ENCODE peak calls at places on chromosome 20, in six cellular contexts. Z is breast epithelium; C is mucosa of descending colon; V is CD8-positive, alpha-beta T cell; E is heart right ventricle; Y is colonic mucosa. S is an unnamed sample. For H3K9me3, the result is how much of the 10 kb centered on the place peaks cover.

GRCh38 chr20:9294081-9294480 is 220.3 kb upstream of the LAMP5 start:
- DNase-seq in Z (no peak), C (no peak), V (no peak), E (no peak), Y (no peak), S (no peak)

GRCh38 chr20:35632539-35633115 is 17.0 kb downstream of the SPAG4 start:
- DNase-seq in Z (no peak), C (no peak), V (no peak), E (no peak), Y (no peak), S (peak)

GRCh38 chr20:62860391-62860923 is 1.2 kb downstream of the TCFL5 start:
- DNase-seq in Z (peak), C (no peak), V (no peak), E (no peak), Y (no peak), S (peak)

GRCh38 chr20:62336775-62337557 is 30.1 kb downstream of the LAMA5 start:
- DNase-seq in Z (no peak), C (no peak), V (no peak), E (peak), Y (no peak), S (peak)

GRCh38 chr20:50590348-50590664 is 80.1 kb downstream of the PTPN1 start:
- DNase-seq in Z (no peak), C (no peak), V (no peak), E (no peak), Y (no peak), S (peak)

GRCh38 chr20:61169870-61170269 is 82.2 kb upstream of the CDH4 start:
- DNase-seq in Z (no peak), C (no peak), V (no peak), E (no peak), Y (no peak), S (peak)

GRCh38 chr20:44959082-44959895 is 908 bp downstream of the TOMM34 start:
- DNase-seq in Z (no peak), C (peak), V (peak), E (no peak), Y (no peak), S (no peak)

GRCh38 chr20:49880177-49880576 is 35.2 kb downstream of the SPATA2 start:
- DNase-seq in Z (no peak), C (no peak), V (no peak), E (no peak), Y (no peak), S (peak)

GRCh38 chr20:58014628-58015315 is 213.7 kb downstream of the ANKRD60 start:
- DNase-seq in Z (no peak), C (no peak), V (no peak), E (no peak), Y (no peak), S (peak)

GRCh38 chr20:22684072-22684762 is 99.8 kb upstream of the FOXA2 start:
- DNase-seq in Z (no peak), C (no peak), V (no peak), E (peak), Y (peak), S (no peak)

GRCh38 chr20:32820698-32821378 is 1.1 kb downstream of the MAPRE1 start:
- DNase-seq in Z (no peak), C (no peak), V (no peak), E (no peak), Y (peak), S (no peak)

GRCh38 chr20:10511166-10511506 is 76.0 kb downstream of the SLX4IP start:
- DNase-seq in Z (no peak), C (no peak), V (no peak), E (no peak), Y (no peak), S (no peak)

GRCh38 chr20:53568351-53568750 is 25.3 kb downstream of the ZNF217 start:
- DNase-seq in Z (peak), C (no peak), V (no peak), E (no peak), Y (no peak), S (no peak)

GRCh38 chr20:57270204-57270937 is 3.9 kb upstream of the BMP7 start:
- DNase-seq in Z (no peak), C (no peak), V (no peak), E (no peak), Y (no peak), S (no peak)

GRCh38 chr20:4713401-4713800 is 8.3 kb upstream of the PRND start:
- DNase-seq in Z (no peak), C (no peak), V (no peak), E (no peak), Y (no peak), S (peak)

GRCh38 chr20:18657575-18657974 is 69.7 kb downstream of the DTD1 start:
- DNase-seq in Z (no peak), C (no peak), V (no peak), E (no peak), Y (no peak), S (no peak)

GRCh38 chr20:20820104-20820503 is 107.7 kb upstream of the RALGAPA2 start:
- DNase-seq in Z (no peak), C (no peak), V (no peak), E (no peak), Y (no peak), S (no peak)

GRCh38 chr20:8373579-8373978 is 241.5 kb downstream of the PLCB1 start:
- DNase-seq in Z (no peak), C (no peak), V (no peak), E (no peak), Y (no peak), S (no peak)

GRCh38 chr20:22088882-22089281 is 383.4 kb downstream of the PAX1 start:
- DNase-seq in Z (no peak), C (no peak), V (no peak), E (no peak), Y (no peak), S (no peak)

DNA sequence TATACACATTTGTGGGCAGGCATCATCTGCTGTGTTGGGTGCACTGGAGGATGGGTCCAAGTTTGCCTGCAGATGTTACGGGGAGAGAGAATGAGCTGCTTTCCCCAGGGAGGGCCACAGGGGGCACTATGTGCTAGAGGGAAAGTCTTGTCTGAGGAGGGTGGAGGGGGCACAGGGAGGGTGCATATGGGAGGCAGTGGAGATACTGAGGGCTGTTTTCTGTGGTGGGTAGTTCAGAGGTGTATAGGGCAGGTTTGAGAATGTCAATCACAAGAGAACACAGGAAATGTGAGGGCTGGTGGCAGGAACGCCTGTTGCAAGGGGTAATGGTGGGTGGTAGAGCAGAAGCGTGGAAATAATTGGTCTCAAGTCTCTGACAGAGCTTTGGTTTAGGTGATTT is 7.7 kb upstream of the PTPRA start:
- DNase-seq in Z (no peak), C (no peak), V (peak), E (no peak), Y (no peak), S (no peak)
- TF ChIP-seq CTCF in Z (no peak), C (no peak), V (peak), E (no peak), Y (no peak), S (no peak)

GRCh38 chr20:16317445-16318362 is 255.5 kb downstream of the KIF16B start:
- DNase-seq in Z (no peak), C (no peak), V (no peak), E (no peak), Y (no peak), S (no peak)
- H3K9me3 ChIP-seq in Z (under half), C (under half), V (under half), E (under half), Y (under half), S (under half)

GRCh38 chr20:46899619-46900018 is 5.0 kb downstream of the EYA2 start:
- DNase-seq in Z (no peak), C (no peak), V (no peak), E (peak), Y (no peak), S (no peak)
- TF ChIP-seq CTCF in Z (no peak), C (no peak), V (no peak), E (no peak), Y (no peak), S (no peak)

GRCh38 chr20:59656417-59656816 is 52.1 kb downstream of the PHACTR3 start:
- DNase-seq in Z (no peak), C (no peak), V (no peak), E (no peak), Y (no peak), S (no peak)
- H3K9me3 ChIP-seq in Z (under half), C (under half), V (under half), E (under half), Y (under half), S (under half)

DNA sequence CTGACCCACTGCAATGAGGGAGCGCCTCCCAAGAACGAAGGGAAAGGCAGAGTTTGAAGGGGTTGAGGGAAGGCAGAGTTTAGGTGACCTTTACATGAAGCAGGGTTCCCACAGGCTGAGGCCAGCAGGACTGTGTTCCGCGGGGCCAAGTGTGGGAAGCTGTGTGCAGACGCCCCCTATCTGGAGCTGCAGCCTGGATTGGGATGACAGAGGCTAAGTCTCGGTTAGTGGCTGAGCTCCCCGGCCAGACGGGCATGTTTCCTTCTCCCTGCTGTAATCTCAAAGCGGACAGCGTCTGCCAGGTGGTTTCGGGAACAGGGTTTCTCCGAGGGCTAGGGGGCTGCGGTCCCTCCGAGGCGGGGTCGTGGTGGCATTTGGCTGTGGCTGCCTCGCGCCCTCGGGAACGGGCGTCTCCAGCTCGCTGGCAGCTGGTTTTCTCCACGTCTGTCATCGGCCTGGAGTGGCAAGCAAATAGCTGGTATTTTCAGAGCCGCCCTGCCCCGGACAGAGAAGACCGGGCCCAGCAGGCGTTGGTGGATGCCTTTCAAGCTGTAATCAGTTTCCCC is 702 bp upstream of the PYGB start:
- DNase-seq in Z (no peak), C (no peak), V (no peak), E (peak), Y (peak), S (no peak)
- TF ChIP-seq CTCF in Z (no peak), C (peak), V (no peak), E (peak), Y (peak), S (peak)

DNA sequence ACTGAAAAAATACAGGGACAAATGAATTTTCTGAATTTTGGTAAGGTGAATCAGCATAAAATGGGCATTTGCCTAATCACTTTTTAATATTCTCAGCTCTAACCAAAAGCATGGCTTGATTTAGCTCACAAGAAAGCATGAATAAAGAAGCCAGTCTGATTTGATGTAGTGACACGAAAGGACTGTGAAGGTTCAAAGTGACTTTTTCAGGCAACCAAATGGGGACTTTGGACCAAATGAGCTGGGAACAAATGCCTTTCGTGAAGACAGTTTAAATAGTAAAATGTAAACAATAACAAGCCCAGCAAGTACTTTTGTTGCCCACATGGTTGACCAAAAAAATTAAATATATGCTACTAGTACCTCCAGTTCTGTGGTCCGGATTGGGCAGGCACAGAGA is 12.9 kb upstream of the CBLN4 start:
- DNase-seq in Z (no peak), C (no peak), V (no peak), E (no peak), Y (no peak), S (no peak)
- H3K9me3 ChIP-seq in Z (under half), C (under half), V (under half), E (under half), Y (under half), S (under half)

DNA sequence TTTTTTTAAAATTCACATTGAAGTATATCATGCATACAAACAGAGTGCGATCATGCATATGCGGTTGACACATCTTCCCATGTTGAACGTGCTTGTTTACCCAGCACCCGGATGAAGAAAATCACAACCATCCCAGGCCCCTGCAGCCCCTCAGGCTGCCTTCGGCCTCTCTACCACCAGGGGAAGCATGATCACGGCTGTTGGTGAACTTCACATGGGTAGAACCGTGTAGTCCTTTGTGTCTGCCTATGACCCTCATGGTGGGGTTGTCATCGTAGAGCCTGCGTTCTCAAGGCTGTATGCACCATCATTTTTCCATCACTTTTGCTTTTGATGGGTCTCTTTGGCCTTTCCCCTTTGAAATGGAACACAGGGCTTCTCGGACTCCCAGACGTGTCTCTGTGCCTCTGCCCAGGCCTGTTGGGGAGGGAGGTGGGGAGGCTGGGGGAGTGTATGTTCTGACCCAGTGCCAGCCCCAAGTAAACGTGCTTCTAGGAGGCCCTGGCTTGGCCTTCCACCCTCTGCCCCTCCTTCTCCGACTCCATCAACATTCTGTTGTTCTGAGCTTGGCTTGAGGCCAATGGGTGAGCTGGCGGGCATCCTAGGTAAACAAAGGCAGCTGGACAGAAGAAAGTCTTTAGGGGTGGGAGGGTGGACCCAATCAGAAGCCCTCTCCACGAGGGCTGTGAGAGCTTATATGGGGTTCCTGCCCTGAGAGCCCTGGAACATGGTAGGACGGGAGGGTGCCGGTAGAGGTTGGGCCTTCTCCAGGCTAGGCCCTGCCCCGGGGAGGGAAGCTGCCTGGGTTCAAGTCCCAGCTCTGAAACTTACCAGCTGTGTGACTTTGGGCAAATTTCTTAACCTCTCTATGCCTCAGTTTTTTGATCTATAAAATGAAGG is 39.7 kb downstream of the TGM2 start:
- DNase-seq in Z (peak), C (peak), V (no peak), E (peak), Y (peak), S (peak)
- TF ChIP-seq CTCF in Z (no peak), C (no peak), V (no peak), E (no peak), Y (no peak), S (no peak)